ENCODE peak calls at places on chromosomes 5 and 9, in nine cellular contexts. One of them, this sample, is unnamed.

GRCh38 chr5:56816546-56817081 is 1.3 kb downstream of the MAP3K1 start:
- DNase-seq in kidney tubule cell: peak; percentile 75
- DNase-seq in epithelial cell of esophagus: peak; percentile 70
- DNase-seq in naive thymus-derived CD4-positive, alpha-beta T cell: peak; percentile 54
- DNase-seq in NCI-H1092: peak; percentile 7
- DNase-seq in right lobe of liver: peak; percentile 73
- DNase-seq in HFF-Myc: no peak
- DNase-seq in kidney glomerular epithelial cell: no peak
- DNase-seq in iris pigment epithelial cell: peak; percentile 50
- DNase-seq in this sample: peak; percentile 27

GRCh38 chr5:158877124-158877581 is 222.6 kb downstream of the EBF1 start:
- DNase-seq in kidney tubule cell: no peak
- DNase-seq in naive thymus-derived CD4-positive, alpha-beta T cell: no peak
- DNase-seq in iris pigment epithelial cell: peak; percentile 11
- DNase-seq in epithelial cell of esophagus: no peak
- DNase-seq in right lobe of liver: no peak
- DNase-seq in HFF-Myc: no peak
- DNase-seq in kidney glomerular epithelial cell: no peak
- DNase-seq in NCI-H1092: no peak
- DNase-seq in this sample: no peak

GRCh38 chr5:75509956-75510355 is 1.5 kb downstream of the CERT1 start:
- DNase-seq in iris pigment epithelial cell: peak; percentile 75
- DNase-seq in epithelial cell of esophagus: peak; percentile 36
- DNase-seq in right lobe of liver: no peak
- DNase-seq in kidney tubule cell: peak; percentile 47
- DNase-seq in naive thymus-derived CD4-positive, alpha-beta T cell: no peak
- DNase-seq in HFF-Myc: no peak
- DNase-seq in kidney glomerular epithelial cell: no peak
- DNase-seq in NCI-H1092: no peak
- DNase-seq in this sample: no peak

GRCh38 chr9:4890242-4890641 is 94.8 kb upstream of the JAK2 start:
- DNase-seq in kidney tubule cell: no peak
- DNase-seq in iris pigment epithelial cell: no peak
- DNase-seq in kidney glomerular epithelial cell: no peak
- DNase-seq in HFF-Myc: no peak
- DNase-seq in naive thymus-derived CD4-positive, alpha-beta T cell: no peak
- DNase-seq in epithelial cell of esophagus: no peak
- DNase-seq in right lobe of liver: no peak
- DNase-seq in NCI-H1092: no peak
- DNase-seq in this sample: no peak

GRCh38 chr9:91426123-91426745 is 2.6 kb upstream of the NFIL3 start:
- DNase-seq in iris pigment epithelial cell: peak; percentile 66
- DNase-seq in epithelial cell of esophagus: peak; percentile 75
- DNase-seq in right lobe of liver: no peak
- DNase-seq in HFF-Myc: no peak
- DNase-seq in NCI-H1092: no peak
- DNase-seq in kidney tubule cell: peak; percentile 83
- DNase-seq in naive thymus-derived CD4-positive, alpha-beta T cell: no peak
- DNase-seq in kidney glomerular epithelial cell: peak; percentile 54
- DNase-seq in this sample: peak; percentile 41

GRCh38 chr9:73133921-73134407 is 17.7 kb upstream of the ANXA1 start:
- DNase-seq in right lobe of liver: no peak
- DNase-seq in naive thymus-derived CD4-positive, alpha-beta T cell: no peak
- DNase-seq in epithelial cell of esophagus: peak; percentile 100
- DNase-seq in kidney glomerular epithelial cell: no peak
- DNase-seq in kidney tubule cell: no peak
- DNase-seq in HFF-Myc: no peak
- DNase-seq in iris pigment epithelial cell: peak; percentile 16
- DNase-seq in NCI-H1092: no peak
- DNase-seq in this sample: peak; percentile 9

GRCh38 chr9:82593436-82593835 is 469.5 kb downstream of the RASEF start:
- DNase-seq in right lobe of liver: no peak
- DNase-seq in iris pigment epithelial cell: no peak
- DNase-seq in kidney tubule cell: no peak
- DNase-seq in HFF-Myc: no peak
- DNase-seq in epithelial cell of esophagus: no peak
- DNase-seq in naive thymus-derived CD4-positive, alpha-beta T cell: no peak
- DNase-seq in NCI-H1092: no peak
- DNase-seq in kidney glomerular epithelial cell: no peak
- DNase-seq in this sample: no peak

GRCh38 chr9:134422301-134422700 is 96.0 kb downstream of the RXRA start:
- DNase-seq in epithelial cell of esophagus: peak; percentile 61
- DNase-seq in iris pigment epithelial cell: no peak
- DNase-seq in kidney tubule cell: no peak
- DNase-seq in NCI-H1092: no peak
- DNase-seq in HFF-Myc: no peak
- DNase-seq in kidney glomerular epithelial cell: peak; percentile 23
- DNase-seq in right lobe of liver: peak; percentile 83
- DNase-seq in naive thymus-derived CD4-positive, alpha-beta T cell: no peak
- DNase-seq in this sample: no peak

GRCh38 chr9:127390563-127390962 is 6.4 kb upstream of the SLC2A8 start:
- DNase-seq in HFF-Myc: no peak
- DNase-seq in right lobe of liver: no peak
- DNase-seq in kidney tubule cell: peak; percentile 32
- DNase-seq in iris pigment epithelial cell: no peak
- DNase-seq in epithelial cell of esophagus: no peak
- DNase-seq in naive thymus-derived CD4-positive, alpha-beta T cell: no peak
- DNase-seq in kidney glomerular epithelial cell: no peak
- DNase-seq in NCI-H1092: no peak
- DNase-seq in this sample: no peak

GRCh38 chr9:133710661-133711427 is 27.3 kb downstream of the SARDH start:
- DNase-seq in kidney tubule cell: no peak
- DNase-seq in NCI-H1092: no peak
- DNase-seq in iris pigment epithelial cell: no peak
- DNase-seq in HFF-Myc: no peak
- DNase-seq in naive thymus-derived CD4-positive, alpha-beta T cell: no peak
- DNase-seq in right lobe of liver: no peak
- DNase-seq in kidney glomerular epithelial cell: no peak
- DNase-seq in epithelial cell of esophagus: no peak
- DNase-seq in this sample: no peak

GRCh38 chr5:3891118-3891517 is 295.5 kb downstream of the IRX1 start:
- DNase-seq in right lobe of liver: no peak
- DNase-seq in naive thymus-derived CD4-positive, alpha-beta T cell: no peak
- DNase-seq in NCI-H1092: no peak
- DNase-seq in kidney glomerular epithelial cell: no peak
- DNase-seq in HFF-Myc: no peak
- DNase-seq in epithelial cell of esophagus: no peak
- DNase-seq in iris pigment epithelial cell: no peak
- DNase-seq in kidney tubule cell: no peak
- DNase-seq in this sample: no peak

GRCh38 chr5:172441262-172441751 is 13.0 kb downstream of the SH3PXD2B start:
- DNase-seq in kidney glomerular epithelial cell: no peak
- DNase-seq in epithelial cell of esophagus: no peak
- DNase-seq in kidney tubule cell: no peak
- DNase-seq in HFF-Myc: no peak
- DNase-seq in right lobe of liver: no peak
- DNase-seq in iris pigment epithelial cell: no peak
- DNase-seq in naive thymus-derived CD4-positive, alpha-beta T cell: no peak
- DNase-seq in NCI-H1092: no peak
- DNase-seq in this sample: no peak

GRCh38 chr5:95621839-95622629 is 2.1 kb downstream of the GPR150 start:
- DNase-seq in naive thymus-derived CD4-positive, alpha-beta T cell: peak; percentile 58
- DNase-seq in iris pigment epithelial cell: no peak
- DNase-seq in HFF-Myc: no peak
- DNase-seq in kidney glomerular epithelial cell: no peak
- DNase-seq in epithelial cell of esophagus: no peak
- DNase-seq in NCI-H1092: no peak
- DNase-seq in right lobe of liver: no peak
- DNase-seq in kidney tubule cell: no peak
- DNase-seq in this sample: no peak

GRCh38 chr9:93125331-93125894 is 8.6 kb downstream of the NINJ1 start:
- DNase-seq in kidney glomerular epithelial cell: no peak
- DNase-seq in kidney tubule cell: no peak
- DNase-seq in iris pigment epithelial cell: no peak
- DNase-seq in NCI-H1092: no peak
- DNase-seq in HFF-Myc: no peak
- DNase-seq in right lobe of liver: peak; percentile 9
- DNase-seq in naive thymus-derived CD4-positive, alpha-beta T cell: no peak
- DNase-seq in epithelial cell of esophagus: no peak
- DNase-seq in this sample: no peak

GRCh38 chr5:180632768-180633167 is 16.6 kb downstream of the FLT4 start:
- DNase-seq in HFF-Myc: no peak
- DNase-seq in NCI-H1092: no peak
- DNase-seq in naive thymus-derived CD4-positive, alpha-beta T cell: no peak
- DNase-seq in kidney tubule cell: no peak
- DNase-seq in kidney glomerular epithelial cell: no peak
- DNase-seq in right lobe of liver: peak; percentile 55
- DNase-seq in epithelial cell of esophagus: no peak
- DNase-seq in iris pigment epithelial cell: no peak
- DNase-seq in this sample: no peak

GRCh38 chr5:142977363-142978051 is 207.3 kb downstream of the ARHGAP26 start:
- DNase-seq in NCI-H1092: no peak
- DNase-seq in right lobe of liver: no peak
- DNase-seq in naive thymus-derived CD4-positive, alpha-beta T cell: no peak
- DNase-seq in kidney tubule cell: peak; percentile 92
- DNase-seq in epithelial cell of esophagus: peak; percentile 88
- DNase-seq in kidney glomerular epithelial cell: peak; percentile 98
- DNase-seq in HFF-Myc: peak; percentile 85
- DNase-seq in iris pigment epithelial cell: peak; percentile 98
- DNase-seq in this sample: no peak

GRCh38 chr5:76403963-76404693 is 1.0 kb downstream of the IQGAP2 start:
- DNase-seq in HFF-Myc: no peak
- DNase-seq in iris pigment epithelial cell: peak; percentile 20
- DNase-seq in naive thymus-derived CD4-positive, alpha-beta T cell: peak; percentile 81
- DNase-seq in right lobe of liver: peak; percentile 96
- DNase-seq in kidney tubule cell: no peak
- DNase-seq in NCI-H1092: no peak
- DNase-seq in kidney glomerular epithelial cell: no peak
- DNase-seq in epithelial cell of esophagus: no peak
- DNase-seq in this sample: no peak

GRCh38 chr9:95741631-95742030 is 133.9 kb upstream of the ERCC6L2 start:
- DNase-seq in kidney glomerular epithelial cell: no peak
- DNase-seq in NCI-H1092: no peak
- DNase-seq in epithelial cell of esophagus: no peak
- DNase-seq in iris pigment epithelial cell: no peak
- DNase-seq in right lobe of liver: no peak
- DNase-seq in HFF-Myc: no peak
- DNase-seq in naive thymus-derived CD4-positive, alpha-beta T cell: no peak
- DNase-seq in kidney tubule cell: no peak
- DNase-seq in this sample: no peak

GRCh38 chr9:27303219-27303618 is 6.3 kb upstream of the EQTN start:
- DNase-seq in iris pigment epithelial cell: peak; percentile 9
- DNase-seq in kidney tubule cell: peak; percentile 37
- DNase-seq in right lobe of liver: no peak
- DNase-seq in HFF-Myc: no peak
- DNase-seq in naive thymus-derived CD4-positive, alpha-beta T cell: no peak
- DNase-seq in NCI-H1092: no peak
- DNase-seq in kidney glomerular epithelial cell: no peak
- DNase-seq in epithelial cell of esophagus: no peak
- DNase-seq in this sample: no peak

GRCh38 chr5:60685700-60686099 is 14.3 kb downstream of the DEPDC1B start:
- DNase-seq in naive thymus-derived CD4-positive, alpha-beta T cell: no peak
- DNase-seq in HFF-Myc: no peak
- DNase-seq in kidney tubule cell: peak; percentile 19
- DNase-seq in NCI-H1092: no peak
- DNase-seq in iris pigment epithelial cell: no peak
- DNase-seq in right lobe of liver: no peak
- DNase-seq in kidney glomerular epithelial cell: no peak
- DNase-seq in epithelial cell of esophagus: no peak
- DNase-seq in this sample: no peak

GRCh38 chr5:151298063-151298462 is 5.5 kb downstream of the SLC36A3 start:
- DNase-seq in kidney glomerular epithelial cell: peak; percentile 77
- DNase-seq in iris pigment epithelial cell: peak; percentile 75
- DNase-seq in kidney tubule cell: peak; percentile 65
- DNase-seq in right lobe of liver: no peak
- DNase-seq in HFF-Myc: no peak
- DNase-seq in epithelial cell of esophagus: peak; percentile 74
- DNase-seq in NCI-H1092: no peak
- DNase-seq in naive thymus-derived CD4-positive, alpha-beta T cell: no peak
- DNase-seq in this sample: peak; percentile 47

GRCh38 chr5:32984851-32985250 is 273.7 kb downstream of the NPR3 start:
- DNase-seq in NCI-H1092: no peak
- DNase-seq in kidney glomerular epithelial cell: no peak
- DNase-seq in HFF-Myc: no peak
- DNase-seq in iris pigment epithelial cell: peak; percentile 33
- DNase-seq in epithelial cell of esophagus: peak; percentile 28
- DNase-seq in kidney tubule cell: peak; percentile 41
- DNase-seq in right lobe of liver: no peak
- DNase-seq in naive thymus-derived CD4-positive, alpha-beta T cell: no peak
- DNase-seq in this sample: no peak

GRCh38 chr5:57566914-57567313 is 84.3 kb upstream of the ACTBL2 start:
- DNase-seq in NCI-H1092: no peak
- DNase-seq in kidney glomerular epithelial cell: peak; percentile 9
- DNase-seq in HFF-Myc: peak; percentile 7
- DNase-seq in naive thymus-derived CD4-positive, alpha-beta T cell: no peak
- DNase-seq in right lobe of liver: no peak
- DNase-seq in epithelial cell of esophagus: peak; percentile 57
- DNase-seq in kidney tubule cell: peak; percentile 13
- DNase-seq in iris pigment epithelial cell: peak; percentile 69
- DNase-seq in this sample: no peak

GRCh38 chr5:135178476-135179155 is 144.6 kb upstream of the PITX1 start:
- DNase-seq in iris pigment epithelial cell: no peak
- DNase-seq in kidney tubule cell: no peak
- DNase-seq in epithelial cell of esophagus: no peak
- DNase-seq in HFF-Myc: no peak
- DNase-seq in right lobe of liver: no peak
- DNase-seq in NCI-H1092: no peak
- DNase-seq in kidney glomerular epithelial cell: no peak
- DNase-seq in naive thymus-derived CD4-positive, alpha-beta T cell: no peak
- DNase-seq in this sample: no peak

GRCh38 chr5:168425997-168426863 is 60.0 kb upstream of the RARS1 start:
- DNase-seq in naive thymus-derived CD4-positive, alpha-beta T cell: no peak
- DNase-seq in iris pigment epithelial cell: no peak
- DNase-seq in kidney tubule cell: no peak
- DNase-seq in epithelial cell of esophagus: no peak
- DNase-seq in kidney glomerular epithelial cell: no peak
- DNase-seq in right lobe of liver: no peak
- DNase-seq in NCI-H1092: no peak
- DNase-seq in HFF-Myc: no peak
- DNase-seq in this sample: no peak

GRCh38 chr9:82231411-82231810 is 242.8 kb downstream of the SPATA31D1 start:
- DNase-seq in kidney glomerular epithelial cell: no peak
- DNase-seq in NCI-H1092: no peak
- DNase-seq in epithelial cell of esophagus: no peak
- DNase-seq in HFF-Myc: no peak
- DNase-seq in right lobe of liver: no peak
- DNase-seq in iris pigment epithelial cell: no peak
- DNase-seq in kidney tubule cell: no peak
- DNase-seq in naive thymus-derived CD4-positive, alpha-beta T cell: no peak
- DNase-seq in this sample: no peak

GRCh38 chr9:76373173-76373771 is 21.0 kb downstream of the RFK start:
- DNase-seq in right lobe of liver: peak; percentile 86
- DNase-seq in naive thymus-derived CD4-positive, alpha-beta T cell: no peak
- DNase-seq in NCI-H1092: no peak
- DNase-seq in kidney glomerular epithelial cell: peak; percentile 17
- DNase-seq in HFF-Myc: peak; percentile 59
- DNase-seq in epithelial cell of esophagus: peak; percentile 65
- DNase-seq in kidney tubule cell: peak; percentile 68
- DNase-seq in iris pigment epithelial cell: peak; percentile 55
- DNase-seq in this sample: no peak

GRCh38 chr5:133222040-133222439 is 170.2 kb downstream of the HSPA4 start:
- DNase-seq in kidney glomerular epithelial cell: no peak
- DNase-seq in epithelial cell of esophagus: no peak
- DNase-seq in NCI-H1092: no peak
- DNase-seq in HFF-Myc: no peak
- DNase-seq in iris pigment epithelial cell: no peak
- DNase-seq in naive thymus-derived CD4-positive, alpha-beta T cell: no peak
- DNase-seq in kidney tubule cell: no peak
- DNase-seq in right lobe of liver: no peak
- DNase-seq in this sample: no peak

GRCh38 chr9:82320566-82320965 is 332.0 kb downstream of the SPATA31D1 start:
- DNase-seq in right lobe of liver: no peak
- DNase-seq in iris pigment epithelial cell: peak; percentile 24
- DNase-seq in kidney tubule cell: no peak
- DNase-seq in NCI-H1092: no peak
- DNase-seq in kidney glomerular epithelial cell: no peak
- DNase-seq in epithelial cell of esophagus: no peak
- DNase-seq in naive thymus-derived CD4-positive, alpha-beta T cell: no peak
- DNase-seq in HFF-Myc: no peak
- DNase-seq in this sample: no peak

This sample was measured in COR-L47.